ENCODE peak calls at places on chromosome 18, in four cellular contexts. T is GM12878, K is HepG2, Q is K562. Z is an unnamed sample.

GRCh38 chr18:10381951-10382350 is 72.5 kb upstream of the APCDD1 start:
- DNase-seq in T (no peak), K (no peak), Q (no peak), Z (no peak)

GRCh38 chr18:48314694-48315093 is 94.5 kb downstream of the ZBTB7C start:
- DNase-seq in T (no peak), K (no peak), Q (no peak), Z (no peak)

GRCh38 chr18:9595197-9595596 is 19.2 kb downstream of the PPP4R1 start:
- DNase-seq in T (no peak), K (no peak), Q (no peak), Z (no peak)

GRCh38 chr18:54284967-54285785 is 15.9 kb downstream of the POLI start:
- DNase-seq in T (peak), K (no peak), Q (no peak), Z (no peak)

GRCh38 chr18:31533236-31533635 is 35.3 kb downstream of the DSG2 start:
- DNase-seq in T (no peak), K (peak), Q (no peak), Z (no peak)

GRCh38 chr18:45050712-45051639 is 370.3 kb downstream of the SETBP1 start:
- DNase-seq in T (no peak), K (no peak), Q (no peak), Z (no peak)

GRCh38 chr18:48367557-48367956 is 41.6 kb downstream of the ZBTB7C start:
- DNase-seq in T (no peak), K (no peak), Q (no peak), Z (no peak)

GRCh38 chr18:36186461-36187137 is 698 bp upstream of the MOCOS start:
- DNase-seq in T (no peak), K (peak), Q (peak), Z (no peak)

GRCh38 chr18:58831610-58832009 is 33.1 kb upstream of the ZNF532 start:
- DNase-seq in T (no peak), K (no peak), Q (no peak), Z (no peak)

GRCh38 chr18:46718501-46719341 is 38.1 kb downstream of the ST8SIA5 start:
- DNase-seq in T (no peak), K (no peak), Q (no peak), Z (no peak)

GRCh38 chr18:74255022-74255658 is 36.6 kb downstream of the CYB5A start:
- DNase-seq in T (no peak), K (no peak), Q (no peak), Z (no peak)
- TF ChIP-seq SIN3A in T (no peak), K (no peak), Q (no peak), Z (no peak)

GRCh38 chr18:28045880-28046279 is 131.1 kb downstream of the CDH2 start:
- DNase-seq in T (no peak), K (no peak), Q (no peak), Z (no peak)
- TF ChIP-seq BRCA1 in T (no peak), K (no peak), Q (no peak), Z (no peak)

GRCh38 chr18:12497296-12497695 is 89.6 kb downstream of the PRELID3A start:
- DNase-seq in T (no peak), K (no peak), Q (no peak), Z (no peak)
- TF ChIP-seq SIN3A in T (no peak), K (no peak), Q (no peak), Z (no peak)

GRCh38 chr18:61703508-61703907 is 189.3 kb downstream of the RNF152 start:
- DNase-seq in T (no peak), K (no peak), Q (no peak), Z (no peak)
- TF ChIP-seq BRCA1 in T (no peak), K (no peak), Q (no peak), Z (no peak)

GRCh38 chr18:35027206-35027605 is 14.0 kb upstream of the MAPRE2 start:
- DNase-seq in T (no peak), K (no peak), Q (no peak), Z (no peak)
- TF ChIP-seq SIN3A in T (no peak), K (no peak), Q (no peak), Z (no peak)

DNA sequence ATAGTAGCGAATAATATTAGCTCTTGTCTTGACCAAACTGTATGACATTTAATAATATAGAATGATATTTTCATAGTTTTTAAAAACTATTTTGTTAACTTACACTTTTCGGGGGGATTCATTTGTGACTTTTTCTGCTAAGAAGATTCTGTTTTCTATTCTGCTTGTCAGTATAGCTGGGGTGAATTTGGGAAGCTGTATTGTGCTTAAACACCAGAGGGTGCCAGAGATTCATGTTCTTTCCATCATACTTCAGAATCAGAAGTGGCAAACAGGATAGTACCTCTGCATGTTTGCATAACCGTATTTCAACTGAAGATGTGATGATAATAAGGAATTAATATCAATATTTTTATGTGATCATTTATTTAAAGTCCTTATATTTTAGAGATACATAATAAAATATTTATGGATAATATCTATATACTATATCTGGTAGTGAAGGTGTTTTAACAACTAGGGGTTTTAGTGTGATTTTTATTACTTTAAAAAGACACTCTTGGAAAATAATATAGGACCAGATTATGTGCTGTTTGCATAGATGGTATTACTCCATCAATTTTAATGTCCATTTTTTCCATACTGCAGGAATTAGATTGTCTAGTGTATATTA is 81.0 kb downstream of the TAF4B start:
- DNase-seq in T (peak), K (peak), Q (peak), Z (no peak)
- TF ChIP-seq BRCA1 in T (no peak), K (no peak), Q (no peak), Z (no peak)

Z was measured in H1.